ENCODE peak calls at places on chromosomes 2 and 18, in nine cellular contexts. One of them, this sample, is unnamed.

GRCh38 chr2:234422895-234423505 is 73.9 kb downstream of the ARL4C start:
- DNase-seq in HTR-8/SVneo: no peak
- DNase-seq in stimulated activated CD4-positive, alpha-beta T cell treated with anti-CD3 and anti-CD28 coated beads, TNF-alpha, amount 100 ng/mL, for 24 hours: no peak
- DNase-seq in GM12865: no peak
- DNase-seq in activated T-cell treated with anti-CD3 and anti-CD28 coated beads, Interleukin-2, amount 50 U/mL, for 72 hours: peak
- DNase-seq in cerebellum: no peak
- DNase-seq in activated CD4-positive, alpha-beta T cell treated with anti-CD3 and anti-CD28 coated beads for 24 hours: no peak
- DNase-seq in vagina: no peak
- DNase-seq in activated naive CD4-positive, alpha-beta T cell: no peak
- DNase-seq in this sample: no peak

GRCh38 chr2:239626971-239627598 is 226.3 kb upstream of the HDAC4 start:
- DNase-seq in activated naive CD4-positive, alpha-beta T cell: no peak
- DNase-seq in GM12865: no peak
- DNase-seq in vagina: no peak
- DNase-seq in activated CD4-positive, alpha-beta T cell treated with anti-CD3 and anti-CD28 coated beads for 24 hours: no peak
- DNase-seq in HTR-8/SVneo: peak
- DNase-seq in cerebellum: no peak
- DNase-seq in stimulated activated CD4-positive, alpha-beta T cell treated with anti-CD3 and anti-CD28 coated beads, TNF-alpha, amount 100 ng/mL, for 24 hours: no peak
- DNase-seq in activated T-cell treated with anti-CD3 and anti-CD28 coated beads, Interleukin-2, amount 50 U/mL, for 72 hours: no peak
- DNase-seq in this sample: no peak

GRCh38 chr2:97005353-97005752 is 19.0 kb upstream of the FAM178B start:
- DNase-seq in cerebellum: no peak
- DNase-seq in GM12865: no peak
- DNase-seq in vagina: no peak
- DNase-seq in activated T-cell treated with anti-CD3 and anti-CD28 coated beads, Interleukin-2, amount 50 U/mL, for 72 hours: peak
- DNase-seq in activated CD4-positive, alpha-beta T cell treated with anti-CD3 and anti-CD28 coated beads for 24 hours: no peak
- DNase-seq in HTR-8/SVneo: peak
- DNase-seq in activated naive CD4-positive, alpha-beta T cell: no peak
- DNase-seq in stimulated activated CD4-positive, alpha-beta T cell treated with anti-CD3 and anti-CD28 coated beads, TNF-alpha, amount 100 ng/mL, for 24 hours: no peak
- DNase-seq in this sample: no peak

GRCh38 chr2:212732860-212733259 is 194.3 kb upstream of the ERBB4 start:
- DNase-seq in activated T-cell treated with anti-CD3 and anti-CD28 coated beads, Interleukin-2, amount 50 U/mL, for 72 hours: no peak
- DNase-seq in stimulated activated CD4-positive, alpha-beta T cell treated with anti-CD3 and anti-CD28 coated beads, TNF-alpha, amount 100 ng/mL, for 24 hours: no peak
- DNase-seq in cerebellum: no peak
- DNase-seq in HTR-8/SVneo: no peak
- DNase-seq in vagina: no peak
- DNase-seq in activated CD4-positive, alpha-beta T cell treated with anti-CD3 and anti-CD28 coated beads for 24 hours: no peak
- DNase-seq in activated naive CD4-positive, alpha-beta T cell: no peak
- DNase-seq in GM12865: peak
- DNase-seq in this sample: no peak

GRCh38 chr2:168730391-168730790 is 72.0 kb upstream of the NOSTRIN start:
- DNase-seq in HTR-8/SVneo: no peak
- DNase-seq in vagina: no peak
- DNase-seq in cerebellum: no peak
- DNase-seq in stimulated activated CD4-positive, alpha-beta T cell treated with anti-CD3 and anti-CD28 coated beads, TNF-alpha, amount 100 ng/mL, for 24 hours: no peak
- DNase-seq in GM12865: no peak
- DNase-seq in activated T-cell treated with anti-CD3 and anti-CD28 coated beads, Interleukin-2, amount 50 U/mL, for 72 hours: no peak
- DNase-seq in activated naive CD4-positive, alpha-beta T cell: no peak
- DNase-seq in activated CD4-positive, alpha-beta T cell treated with anti-CD3 and anti-CD28 coated beads for 24 hours: no peak
- DNase-seq in this sample: peak

GRCh38 chr18:26971327-26971918 is 105.9 kb upstream of the AQP4 start:
- DNase-seq in vagina: no peak
- DNase-seq in HTR-8/SVneo: no peak
- DNase-seq in cerebellum: no peak
- DNase-seq in activated T-cell treated with anti-CD3 and anti-CD28 coated beads, Interleukin-2, amount 50 U/mL, for 72 hours: no peak
- DNase-seq in GM12865: no peak
- DNase-seq in activated naive CD4-positive, alpha-beta T cell: no peak
- DNase-seq in stimulated activated CD4-positive, alpha-beta T cell treated with anti-CD3 and anti-CD28 coated beads, TNF-alpha, amount 100 ng/mL, for 24 hours: no peak
- DNase-seq in activated CD4-positive, alpha-beta T cell treated with anti-CD3 and anti-CD28 coated beads for 24 hours: no peak
- DNase-seq in this sample: no peak

GRCh38 chr2:32745191-32745590 is 117.3 kb downstream of the TTC27 start:
- DNase-seq in stimulated activated CD4-positive, alpha-beta T cell treated with anti-CD3 and anti-CD28 coated beads, TNF-alpha, amount 100 ng/mL, for 24 hours: no peak
- DNase-seq in activated CD4-positive, alpha-beta T cell treated with anti-CD3 and anti-CD28 coated beads for 24 hours: no peak
- DNase-seq in activated naive CD4-positive, alpha-beta T cell: no peak
- DNase-seq in cerebellum: no peak
- DNase-seq in vagina: no peak
- DNase-seq in GM12865: no peak
- DNase-seq in HTR-8/SVneo: no peak
- DNase-seq in activated T-cell treated with anti-CD3 and anti-CD28 coated beads, Interleukin-2, amount 50 U/mL, for 72 hours: no peak
- DNase-seq in this sample: no peak

GRCh38 chr2:173574713-173575112 is 220.0 kb downstream of the CDCA7 start:
- DNase-seq in cerebellum: no peak
- DNase-seq in activated CD4-positive, alpha-beta T cell treated with anti-CD3 and anti-CD28 coated beads for 24 hours: no peak
- DNase-seq in HTR-8/SVneo: no peak
- DNase-seq in vagina: no peak
- DNase-seq in stimulated activated CD4-positive, alpha-beta T cell treated with anti-CD3 and anti-CD28 coated beads, TNF-alpha, amount 100 ng/mL, for 24 hours: no peak
- DNase-seq in activated naive CD4-positive, alpha-beta T cell: no peak
- DNase-seq in GM12865: no peak
- DNase-seq in activated T-cell treated with anti-CD3 and anti-CD28 coated beads, Interleukin-2, amount 50 U/mL, for 72 hours: no peak
- DNase-seq in this sample: no peak

GRCh38 chr2:39304729-39305128 is 61.0 kb upstream of the CDKL4 start:
- DNase-seq in HTR-8/SVneo: no peak
- DNase-seq in stimulated activated CD4-positive, alpha-beta T cell treated with anti-CD3 and anti-CD28 coated beads, TNF-alpha, amount 100 ng/mL, for 24 hours: no peak
- DNase-seq in vagina: no peak
- DNase-seq in activated T-cell treated with anti-CD3 and anti-CD28 coated beads, Interleukin-2, amount 50 U/mL, for 72 hours: no peak
- DNase-seq in GM12865: no peak
- DNase-seq in activated naive CD4-positive, alpha-beta T cell: no peak
- DNase-seq in cerebellum: no peak
- DNase-seq in activated CD4-positive, alpha-beta T cell treated with anti-CD3 and anti-CD28 coated beads for 24 hours: no peak
- DNase-seq in this sample: no peak

GRCh38 chr2:48435909-48436308 is 94.0 kb upstream of the STON1 start:
- DNase-seq in activated T-cell treated with anti-CD3 and anti-CD28 coated beads, Interleukin-2, amount 50 U/mL, for 72 hours: no peak
- DNase-seq in cerebellum: no peak
- DNase-seq in activated CD4-positive, alpha-beta T cell treated with anti-CD3 and anti-CD28 coated beads for 24 hours: no peak
- DNase-seq in GM12865: no peak
- DNase-seq in activated naive CD4-positive, alpha-beta T cell: no peak
- DNase-seq in stimulated activated CD4-positive, alpha-beta T cell treated with anti-CD3 and anti-CD28 coated beads, TNF-alpha, amount 100 ng/mL, for 24 hours: no peak
- DNase-seq in vagina: no peak
- DNase-seq in HTR-8/SVneo: no peak
- DNase-seq in this sample: no peak

GRCh38 chr2:240358821-240359342 is 76.6 kb upstream of the GPC1 start:
- DNase-seq in vagina: no peak
- DNase-seq in cerebellum: no peak
- DNase-seq in HTR-8/SVneo: no peak
- DNase-seq in activated CD4-positive, alpha-beta T cell treated with anti-CD3 and anti-CD28 coated beads for 24 hours: no peak
- DNase-seq in activated T-cell treated with anti-CD3 and anti-CD28 coated beads, Interleukin-2, amount 50 U/mL, for 72 hours: no peak
- DNase-seq in stimulated activated CD4-positive, alpha-beta T cell treated with anti-CD3 and anti-CD28 coated beads, TNF-alpha, amount 100 ng/mL, for 24 hours: no peak
- DNase-seq in activated naive CD4-positive, alpha-beta T cell: no peak
- DNase-seq in GM12865: no peak
- DNase-seq in this sample: no peak

GRCh38 chr18:36814994-36815393 is 13.8 kb downstream of the TPGS2 start:
- DNase-seq in cerebellum: no peak
- DNase-seq in activated naive CD4-positive, alpha-beta T cell: no peak
- DNase-seq in GM12865: no peak
- DNase-seq in activated T-cell treated with anti-CD3 and anti-CD28 coated beads, Interleukin-2, amount 50 U/mL, for 72 hours: no peak
- DNase-seq in stimulated activated CD4-positive, alpha-beta T cell treated with anti-CD3 and anti-CD28 coated beads, TNF-alpha, amount 100 ng/mL, for 24 hours: no peak
- DNase-seq in vagina: no peak
- DNase-seq in activated CD4-positive, alpha-beta T cell treated with anti-CD3 and anti-CD28 coated beads for 24 hours: no peak
- DNase-seq in HTR-8/SVneo: no peak
- DNase-seq in this sample: no peak

GRCh38 chr18:74251297-74252031 is 40.3 kb downstream of the CYB5A start:
- DNase-seq in activated naive CD4-positive, alpha-beta T cell: no peak
- DNase-seq in cerebellum: no peak
- DNase-seq in vagina: no peak
- DNase-seq in activated T-cell treated with anti-CD3 and anti-CD28 coated beads, Interleukin-2, amount 50 U/mL, for 72 hours: no peak
- DNase-seq in stimulated activated CD4-positive, alpha-beta T cell treated with anti-CD3 and anti-CD28 coated beads, TNF-alpha, amount 100 ng/mL, for 24 hours: no peak
- DNase-seq in HTR-8/SVneo: no peak
- DNase-seq in activated CD4-positive, alpha-beta T cell treated with anti-CD3 and anti-CD28 coated beads for 24 hours: no peak
- DNase-seq in GM12865: no peak
- DNase-seq in this sample: peak

GRCh38 chr2:137928547-137929503 is 35.4 kb upstream of the HNMT start:
- DNase-seq in GM12865: no peak
- DNase-seq in activated naive CD4-positive, alpha-beta T cell: no peak
- DNase-seq in activated CD4-positive, alpha-beta T cell treated with anti-CD3 and anti-CD28 coated beads for 24 hours: no peak
- DNase-seq in HTR-8/SVneo: peak
- DNase-seq in stimulated activated CD4-positive, alpha-beta T cell treated with anti-CD3 and anti-CD28 coated beads, TNF-alpha, amount 100 ng/mL, for 24 hours: no peak
- DNase-seq in vagina: no peak
- DNase-seq in activated T-cell treated with anti-CD3 and anti-CD28 coated beads, Interleukin-2, amount 50 U/mL, for 72 hours: no peak
- DNase-seq in cerebellum: no peak
- DNase-seq in this sample: no peak

GRCh38 chr18:12779456-12779855 is 76.6 kb downstream of the PSMG2 start:
- DNase-seq in cerebellum: no peak
- DNase-seq in activated naive CD4-positive, alpha-beta T cell: no peak
- DNase-seq in HTR-8/SVneo: no peak
- DNase-seq in activated CD4-positive, alpha-beta T cell treated with anti-CD3 and anti-CD28 coated beads for 24 hours: no peak
- DNase-seq in GM12865: no peak
- DNase-seq in activated T-cell treated with anti-CD3 and anti-CD28 coated beads, Interleukin-2, amount 50 U/mL, for 72 hours: no peak
- DNase-seq in vagina: no peak
- DNase-seq in stimulated activated CD4-positive, alpha-beta T cell treated with anti-CD3 and anti-CD28 coated beads, TNF-alpha, amount 100 ng/mL, for 24 hours: no peak
- DNase-seq in this sample: no peak

GRCh38 chr2:240644171-240644651 is 18.9 kb downstream of the GPR35 start:
- DNase-seq in stimulated activated CD4-positive, alpha-beta T cell treated with anti-CD3 and anti-CD28 coated beads, TNF-alpha, amount 100 ng/mL, for 24 hours: no peak
- DNase-seq in cerebellum: no peak
- DNase-seq in HTR-8/SVneo: no peak
- DNase-seq in activated T-cell treated with anti-CD3 and anti-CD28 coated beads, Interleukin-2, amount 50 U/mL, for 72 hours: no peak
- DNase-seq in vagina: no peak
- DNase-seq in GM12865: no peak
- DNase-seq in activated naive CD4-positive, alpha-beta T cell: no peak
- DNase-seq in activated CD4-positive, alpha-beta T cell treated with anti-CD3 and anti-CD28 coated beads for 24 hours: no peak
- DNase-seq in this sample: no peak

GRCh38 chr2:10431797-10432196 is 16.3 kb downstream of the ODC1 start:
- DNase-seq in stimulated activated CD4-positive, alpha-beta T cell treated with anti-CD3 and anti-CD28 coated beads, TNF-alpha, amount 100 ng/mL, for 24 hours: no peak
- DNase-seq in activated naive CD4-positive, alpha-beta T cell: no peak
- DNase-seq in activated T-cell treated with anti-CD3 and anti-CD28 coated beads, Interleukin-2, amount 50 U/mL, for 72 hours: no peak
- DNase-seq in activated CD4-positive, alpha-beta T cell treated with anti-CD3 and anti-CD28 coated beads for 24 hours: no peak
- DNase-seq in HTR-8/SVneo: no peak
- DNase-seq in vagina: no peak
- DNase-seq in cerebellum: no peak
- DNase-seq in GM12865: no peak
- DNase-seq in this sample: no peak

GRCh38 chr2:157891630-157892016 is 15.5 kb upstream of the ACVR1 start:
- DNase-seq in vagina: no peak
- DNase-seq in activated naive CD4-positive, alpha-beta T cell: no peak
- DNase-seq in activated T-cell treated with anti-CD3 and anti-CD28 coated beads, Interleukin-2, amount 50 U/mL, for 72 hours: no peak
- DNase-seq in stimulated activated CD4-positive, alpha-beta T cell treated with anti-CD3 and anti-CD28 coated beads, TNF-alpha, amount 100 ng/mL, for 24 hours: no peak
- DNase-seq in HTR-8/SVneo: no peak
- DNase-seq in activated CD4-positive, alpha-beta T cell treated with anti-CD3 and anti-CD28 coated beads for 24 hours: no peak
- DNase-seq in GM12865: no peak
- DNase-seq in cerebellum: no peak
- DNase-seq in this sample: no peak

GRCh38 chr2:44889118-44889517 is 52.4 kb upstream of the SIX3 start:
- DNase-seq in GM12865: no peak
- DNase-seq in activated CD4-positive, alpha-beta T cell treated with anti-CD3 and anti-CD28 coated beads for 24 hours: no peak
- DNase-seq in HTR-8/SVneo: no peak
- DNase-seq in activated T-cell treated with anti-CD3 and anti-CD28 coated beads, Interleukin-2, amount 50 U/mL, for 72 hours: no peak
- DNase-seq in stimulated activated CD4-positive, alpha-beta T cell treated with anti-CD3 and anti-CD28 coated beads, TNF-alpha, amount 100 ng/mL, for 24 hours: no peak
- DNase-seq in cerebellum: no peak
- DNase-seq in activated naive CD4-positive, alpha-beta T cell: no peak
- DNase-seq in vagina: no peak
- DNase-seq in this sample: no peak

GRCh38 chr2:100814453-100814852 is 5.5 kb upstream of the NPAS2 start:
- DNase-seq in activated naive CD4-positive, alpha-beta T cell: no peak
- DNase-seq in stimulated activated CD4-positive, alpha-beta T cell treated with anti-CD3 and anti-CD28 coated beads, TNF-alpha, amount 100 ng/mL, for 24 hours: no peak
- DNase-seq in GM12865: no peak
- DNase-seq in cerebellum: no peak
- DNase-seq in activated T-cell treated with anti-CD3 and anti-CD28 coated beads, Interleukin-2, amount 50 U/mL, for 72 hours: no peak
- DNase-seq in vagina: no peak
- DNase-seq in activated CD4-positive, alpha-beta T cell treated with anti-CD3 and anti-CD28 coated beads for 24 hours: no peak
- DNase-seq in HTR-8/SVneo: no peak
- DNase-seq in this sample: no peak

GRCh38 chr2:181596556-181596955 is 60.3 kb downstream of the CERKL start:
- DNase-seq in activated T-cell treated with anti-CD3 and anti-CD28 coated beads, Interleukin-2, amount 50 U/mL, for 72 hours: no peak
- DNase-seq in HTR-8/SVneo: no peak
- DNase-seq in cerebellum: no peak
- DNase-seq in GM12865: no peak
- DNase-seq in activated naive CD4-positive, alpha-beta T cell: no peak
- DNase-seq in activated CD4-positive, alpha-beta T cell treated with anti-CD3 and anti-CD28 coated beads for 24 hours: no peak
- DNase-seq in vagina: no peak
- DNase-seq in stimulated activated CD4-positive, alpha-beta T cell treated with anti-CD3 and anti-CD28 coated beads, TNF-alpha, amount 100 ng/mL, for 24 hours: no peak
- DNase-seq in this sample: no peak

GRCh38 chr2:43943809-43944452 is 51.9 kb downstream of the LRPPRC start:
- DNase-seq in activated CD4-positive, alpha-beta T cell treated with anti-CD3 and anti-CD28 coated beads for 24 hours: no peak
- DNase-seq in activated naive CD4-positive, alpha-beta T cell: no peak
- DNase-seq in HTR-8/SVneo: no peak
- DNase-seq in vagina: no peak
- DNase-seq in cerebellum: no peak
- DNase-seq in stimulated activated CD4-positive, alpha-beta T cell treated with anti-CD3 and anti-CD28 coated beads, TNF-alpha, amount 100 ng/mL, for 24 hours: no peak
- DNase-seq in activated T-cell treated with anti-CD3 and anti-CD28 coated beads, Interleukin-2, amount 50 U/mL, for 72 hours: no peak
- DNase-seq in GM12865: no peak
- DNase-seq in this sample: no peak

GRCh38 chr2:15954761-15955160 is 14.4 kb downstream of the MYCN start:
- DNase-seq in cerebellum: no peak
- DNase-seq in activated CD4-positive, alpha-beta T cell treated with anti-CD3 and anti-CD28 coated beads for 24 hours: no peak
- DNase-seq in HTR-8/SVneo: no peak
- DNase-seq in stimulated activated CD4-positive, alpha-beta T cell treated with anti-CD3 and anti-CD28 coated beads, TNF-alpha, amount 100 ng/mL, for 24 hours: no peak
- DNase-seq in activated T-cell treated with anti-CD3 and anti-CD28 coated beads, Interleukin-2, amount 50 U/mL, for 72 hours: no peak
- DNase-seq in activated naive CD4-positive, alpha-beta T cell: no peak
- DNase-seq in vagina: no peak
- DNase-seq in GM12865: no peak
- DNase-seq in this sample: no peak

GRCh38 chr2:21404827-21405625 is 281.3 kb downstream of the TDRD15 start:
- DNase-seq in stimulated activated CD4-positive, alpha-beta T cell treated with anti-CD3 and anti-CD28 coated beads, TNF-alpha, amount 100 ng/mL, for 24 hours: no peak
- DNase-seq in activated T-cell treated with anti-CD3 and anti-CD28 coated beads, Interleukin-2, amount 50 U/mL, for 72 hours: no peak
- DNase-seq in activated CD4-positive, alpha-beta T cell treated with anti-CD3 and anti-CD28 coated beads for 24 hours: no peak
- DNase-seq in GM12865: no peak
- DNase-seq in vagina: no peak
- DNase-seq in HTR-8/SVneo: no peak
- DNase-seq in cerebellum: no peak
- DNase-seq in activated naive CD4-positive, alpha-beta T cell: no peak
- DNase-seq in this sample: no peak

GRCh38 chr2:60629801-60630385 is 76.4 kb upstream of the BCL11A start:
- DNase-seq in vagina: no peak
- DNase-seq in activated CD4-positive, alpha-beta T cell treated with anti-CD3 and anti-CD28 coated beads for 24 hours: no peak
- DNase-seq in GM12865: no peak
- DNase-seq in activated naive CD4-positive, alpha-beta T cell: no peak
- DNase-seq in cerebellum: no peak
- DNase-seq in activated T-cell treated with anti-CD3 and anti-CD28 coated beads, Interleukin-2, amount 50 U/mL, for 72 hours: no peak
- DNase-seq in stimulated activated CD4-positive, alpha-beta T cell treated with anti-CD3 and anti-CD28 coated beads, TNF-alpha, amount 100 ng/mL, for 24 hours: no peak
- DNase-seq in HTR-8/SVneo: no peak
- DNase-seq in this sample: no peak

GRCh38 chr18:69956037-69956436 is 8.4 kb upstream of the CD226 start:
- DNase-seq in GM12865: no peak
- DNase-seq in activated CD4-positive, alpha-beta T cell treated with anti-CD3 and anti-CD28 coated beads for 24 hours: no peak
- DNase-seq in HTR-8/SVneo: no peak
- DNase-seq in cerebellum: no peak
- DNase-seq in activated naive CD4-positive, alpha-beta T cell: no peak
- DNase-seq in activated T-cell treated with anti-CD3 and anti-CD28 coated beads, Interleukin-2, amount 50 U/mL, for 72 hours: no peak
- DNase-seq in vagina: no peak
- DNase-seq in stimulated activated CD4-positive, alpha-beta T cell treated with anti-CD3 and anti-CD28 coated beads, TNF-alpha, amount 100 ng/mL, for 24 hours: no peak
- DNase-seq in this sample: no peak

GRCh38 chr18:58937204-58937603 is 72.5 kb downstream of the ZNF532 start:
- DNase-seq in HTR-8/SVneo: no peak
- DNase-seq in stimulated activated CD4-positive, alpha-beta T cell treated with anti-CD3 and anti-CD28 coated beads, TNF-alpha, amount 100 ng/mL, for 24 hours: no peak
- DNase-seq in activated CD4-positive, alpha-beta T cell treated with anti-CD3 and anti-CD28 coated beads for 24 hours: no peak
- DNase-seq in cerebellum: no peak
- DNase-seq in activated naive CD4-positive, alpha-beta T cell: no peak
- DNase-seq in vagina: no peak
- DNase-seq in GM12865: no peak
- DNase-seq in activated T-cell treated with anti-CD3 and anti-CD28 coated beads, Interleukin-2, amount 50 U/mL, for 72 hours: no peak
- DNase-seq in this sample: no peak

GRCh38 chr2:233857511-233858118 is 3.3 kb upstream of the HJURP start:
- DNase-seq in vagina: no peak
- DNase-seq in activated naive CD4-positive, alpha-beta T cell: peak
- DNase-seq in stimulated activated CD4-positive, alpha-beta T cell treated with anti-CD3 and anti-CD28 coated beads, TNF-alpha, amount 100 ng/mL, for 24 hours: peak
- DNase-seq in GM12865: peak
- DNase-seq in activated CD4-positive, alpha-beta T cell treated with anti-CD3 and anti-CD28 coated beads for 24 hours: peak
- DNase-seq in cerebellum: no peak
- DNase-seq in activated T-cell treated with anti-CD3 and anti-CD28 coated beads, Interleukin-2, amount 50 U/mL, for 72 hours: peak
- DNase-seq in HTR-8/SVneo: peak
- DNase-seq in this sample: no peak

GRCh38 chr2:170869461-170869860 is 52.8 kb downstream of the GAD1 start:
- DNase-seq in stimulated activated CD4-positive, alpha-beta T cell treated with anti-CD3 and anti-CD28 coated beads, TNF-alpha, amount 100 ng/mL, for 24 hours: no peak
- DNase-seq in HTR-8/SVneo: no peak
- DNase-seq in vagina: no peak
- DNase-seq in GM12865: no peak
- DNase-seq in activated CD4-positive, alpha-beta T cell treated with anti-CD3 and anti-CD28 coated beads for 24 hours: no peak
- DNase-seq in activated T-cell treated with anti-CD3 and anti-CD28 coated beads, Interleukin-2, amount 50 U/mL, for 72 hours: no peak
- DNase-seq in cerebellum: no peak
- DNase-seq in activated naive CD4-positive, alpha-beta T cell: no peak
- DNase-seq in this sample: no peak

GRCh38 chr2:112579280-112579679 is 5.1 kb upstream of the CHCHD5 start:
- DNase-seq in HTR-8/SVneo: no peak
- DNase-seq in cerebellum: no peak
- DNase-seq in vagina: no peak
- DNase-seq in activated naive CD4-positive, alpha-beta T cell: no peak
- DNase-seq in stimulated activated CD4-positive, alpha-beta T cell treated with anti-CD3 and anti-CD28 coated beads, TNF-alpha, amount 100 ng/mL, for 24 hours: no peak
- DNase-seq in activated CD4-positive, alpha-beta T cell treated with anti-CD3 and anti-CD28 coated beads for 24 hours: no peak
- DNase-seq in GM12865: no peak
- DNase-seq in activated T-cell treated with anti-CD3 and anti-CD28 coated beads, Interleukin-2, amount 50 U/mL, for 72 hours: no peak
- DNase-seq in this sample: no peak

GRCh38 chr2:51013060-51013746 is 18.7 kb downstream of the NRXN1 start:
- DNase-seq in GM12865: no peak
- DNase-seq in activated naive CD4-positive, alpha-beta T cell: no peak
- DNase-seq in vagina: no peak
- DNase-seq in cerebellum: no peak
- DNase-seq in activated T-cell treated with anti-CD3 and anti-CD28 coated beads, Interleukin-2, amount 50 U/mL, for 72 hours: no peak
- DNase-seq in activated CD4-positive, alpha-beta T cell treated with anti-CD3 and anti-CD28 coated beads for 24 hours: no peak
- DNase-seq in stimulated activated CD4-positive, alpha-beta T cell treated with anti-CD3 and anti-CD28 coated beads, TNF-alpha, amount 100 ng/mL, for 24 hours: no peak
- DNase-seq in HTR-8/SVneo: no peak
- DNase-seq in this sample: no peak

This sample was measured in NT2/D1.